ENCODE peak calls at places on chromosomes 5 and 9, in nine cellular contexts. V is OCI-LY7, G is lower lobe of right lung, E is tibial artery, J is cardiac muscle cell, U is HepG2, K is mesenchymal stem cell, I is sigmoid colon, C is lower leg skin. H is an unnamed sample.

GRCh38 chr5:75659791-75660453 is 48.7 kb downstream of the ANKDD1B start:
- DNase-seq in V (no peak), G (no peak), E (no peak), J (no peak), U (no peak), K (no peak), I (no peak), C (no peak), H (no peak)

GRCh38 chr9:93304574-93305496 is 120.9 kb downstream of the WNK2 start:
- DNase-seq in V (peak), G (peak), E (peak), J (peak), U (peak), K (peak), I (peak), C (peak), H (peak)

GRCh38 chr9:113479150-113479761 is 15.7 kb downstream of the RGS3 start:
- DNase-seq in V (no peak), G (no peak), E (no peak), J (no peak), U (no peak), K (no peak), I (peak), C (no peak), H (no peak)

GRCh38 chr5:142013734-142014495 is 1.1 kb upstream of the GNPDA1 start:
- DNase-seq in V (no peak), G (no peak), E (peak), J (peak), U (peak), K (peak), I (peak), C (peak), H (no peak)

GRCh38 chr5:150409638-150410523 is 2.8 kb downstream of the CD74 start:
- DNase-seq in V (peak), G (peak), E (peak), J (peak), U (peak), K (peak), I (peak), C (peak), H (peak)

GRCh38 chr5:133229931-133230664 is 178.3 kb downstream of the HSPA4 start:
- DNase-seq in V (no peak), G (no peak), E (no peak), J (no peak), U (no peak), K (no peak), I (peak), C (no peak), H (no peak)

GRCh38 chr5:77241444-77241843 is 31.0 kb downstream of the PDE8B start:
- DNase-seq in V (no peak), G (no peak), E (no peak), J (no peak), U (peak), K (no peak), I (no peak), C (no peak), H (no peak)

GRCh38 chr9:124381073-124381945 is 33.9 kb downstream of the PSMB7 start:
- DNase-seq in V (no peak), G (no peak), E (no peak), J (peak), U (no peak), K (peak), I (no peak), C (no peak), H (no peak)

GRCh38 chr9:21852751-21853150 is 50.3 kb downstream of the MTAP start:
- DNase-seq in V (no peak), G (no peak), E (no peak), J (no peak), U (no peak), K (no peak), I (no peak), C (no peak), H (no peak)

GRCh38 chr9:136254381-136255165 is 9.0 kb upstream of the QSOX2 start:
- DNase-seq in V (no peak), G (no peak), E (no peak), J (peak), U (no peak), K (no peak), I (no peak), C (no peak), H (no peak)

GRCh38 chr9:120935383-120935857 is 8.8 kb upstream of the TRAF1 start:
- DNase-seq in V (peak), G (peak), E (peak), J (peak), U (no peak), K (peak), I (peak), C (peak), H (peak)

GRCh38 chr5:82597437-82597836 is 319.3 kb upstream of the RPS23 start:
- DNase-seq in V (no peak), G (no peak), E (no peak), J (no peak), U (no peak), K (no peak), I (no peak), C (no peak), H (no peak)

GRCh38 chr5:163505049-163505474 is 357 bp upstream of the MAT2B start:
- DNase-seq in V (no peak), G (no peak), E (no peak), J (no peak), U (no peak), K (no peak), I (no peak), C (no peak), H (no peak)

GRCh38 chr5:163509288-163510040 is 4.0 kb downstream of the MAT2B start:
- DNase-seq in V (no peak), G (no peak), E (no peak), J (peak), U (peak), K (peak), I (no peak), C (peak), H (no peak)

GRCh38 chr5:163506726-163507125 is 1.3 kb downstream of the MAT2B start:
- DNase-seq in V (no peak), G (no peak), E (no peak), J (no peak), U (no peak), K (peak), I (no peak), C (no peak), H (no peak)

GRCh38 chr5:163505475-163506457 is at the start of gene MAT2B:
- DNase-seq in V (peak), G (peak), E (peak), J (peak), U (peak), K (peak), I (peak), C (peak), H (peak)

GRCh38 chr5:163508753-163509152 is 3.3 kb downstream of the MAT2B start:
- DNase-seq in V (no peak), G (no peak), E (no peak), J (no peak), U (no peak), K (no peak), I (no peak), C (no peak), H (no peak)
- H3K4me3 ChIP-seq in V (peak), G (peak), E (no peak), J (no peak), U (peak), K (no peak), I (peak), C (no peak), H (peak)

GRCh38 chr5:153884266-153884957 is 154.3 kb downstream of the FAM114A2 start:
- DNase-seq in V (no peak), G (no peak), E (no peak), J (no peak), U (no peak), K (no peak), I (no peak), C (no peak), H (no peak)
- H3K4me3 ChIP-seq in V (no peak), G (no peak), E (no peak), J (no peak), U (no peak), K (no peak), I (no peak), C (no peak), H (no peak)

GRCh38 chr5:138051441-138052296 is 18.8 kb upstream of the FAM13B start:
- DNase-seq in V (no peak), G (no peak), E (no peak), J (peak), U (no peak), K (no peak), I (no peak), C (no peak), H (no peak)
- H3K4me3 ChIP-seq in V (no peak), G (no peak), E (no peak), J (no peak), U (no peak), K (no peak), I (no peak), C (no peak), H (no peak)

GRCh38 chr5:1666812-1667588 is 132.6 kb downstream of the MRPL36 start:
- DNase-seq in V (peak), G (no peak), E (no peak), J (peak), U (no peak), K (no peak), I (no peak), C (peak), H (no peak)

GRCh38 chr5:1667648-1668140 is 131.9 kb downstream of the MRPL36 start:
- DNase-seq in V (no peak), G (no peak), E (no peak), J (no peak), U (no peak), K (no peak), I (no peak), C (peak), H (no peak)

GRCh38 chr5:1665231-1665630 is 134.4 kb downstream of the MRPL36 start:
- DNase-seq in V (no peak), G (no peak), E (no peak), J (no peak), U (no peak), K (no peak), I (no peak), C (peak), H (no peak)

GRCh38 chr5:1666221-1666620 is 133.4 kb downstream of the MRPL36 start:
- DNase-seq in V (no peak), G (no peak), E (no peak), J (no peak), U (no peak), K (no peak), I (no peak), C (peak), H (no peak)

GRCh38 chr5:1665803-1666202 is 133.8 kb downstream of the MRPL36 start:
- DNase-seq in V (no peak), G (no peak), E (no peak), J (no peak), U (no peak), K (no peak), I (no peak), C (no peak), H (no peak)
- H3K4me3 ChIP-seq in V (no peak), G (no peak), E (no peak), J (no peak), U (no peak), K (no peak), I (no peak), C (no peak), H (no peak)

GRCh38 chr9:126319651-126320050 is 7.0 kb upstream of the MVB12B start:
- DNase-seq in V (no peak), G (no peak), E (no peak), J (no peak), U (peak), K (no peak), I (no peak), C (no peak), H (no peak)

GRCh38 chr9:126318858-126319257 is 7.8 kb upstream of the MVB12B start:
- DNase-seq in V (no peak), G (no peak), E (no peak), J (no peak), U (no peak), K (no peak), I (no peak), C (no peak), H (no peak)

GRCh38 chr9:126320158-126320922 is 6.3 kb upstream of the MVB12B start:
- DNase-seq in V (no peak), G (no peak), E (no peak), J (no peak), U (no peak), K (no peak), I (no peak), C (no peak), H (no peak)

GRCh38 chr9:126325779-126326178 is 850 bp upstream of the MVB12B start:
- DNase-seq in V (no peak), G (no peak), E (no peak), J (no peak), U (no peak), K (no peak), I (no peak), C (no peak), H (no peak)

DNA sequence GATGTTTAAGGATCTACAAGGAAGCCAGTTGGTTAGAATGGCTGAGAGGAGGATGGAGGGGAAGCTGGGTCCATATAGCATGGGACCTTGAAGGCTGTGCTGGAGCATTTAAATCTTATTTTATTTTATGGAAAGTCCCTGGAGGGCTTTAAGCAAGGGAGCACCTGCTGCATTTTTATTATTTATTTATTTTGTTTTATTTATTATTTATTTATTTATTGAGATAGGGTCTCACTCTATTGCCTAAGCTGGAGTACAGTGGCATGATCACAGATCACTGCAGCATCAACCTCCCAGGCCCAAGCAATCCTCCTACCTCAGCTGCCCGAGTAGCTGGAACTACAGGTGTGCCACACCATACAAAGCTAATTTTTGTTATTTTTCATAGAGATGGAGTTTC is 4.9 kb upstream of the MVB12B start:
- DNase-seq in V (no peak), G (no peak), E (no peak), J (no peak), U (no peak), K (no peak), I (no peak), C (no peak), H (no peak)
- H3K4me3 ChIP-seq in V (no peak), G (no peak), E (no peak), J (no peak), U (no peak), K (no peak), I (no peak), C (no peak), H (no peak)

H was measured in dorsolateral prefrontal cortex.